ENCODE peak calls at places on chromosomes 1 and 21, in ten cellular contexts. Q is K562, T is tibial nerve, K is A549, I is SK-N-SH, G is transverse colon, C is HepG2, Y is stomach, D is sigmoid colon, F is suprapubic skin. M is an unnamed sample.

GRCh38 chr21:18499761-18500376 is 96.3 kb upstream of the TMPRSS15 start:
- DNase-seq in Q (peak), T (peak), K (no peak), I (peak), G (peak), C (peak), Y (peak), D (no peak), F (no peak), M (no peak)

GRCh38 chr1:165598676-165599059 is 32.4 kb upstream of the MGST3 start:
- DNase-seq in Q (no peak), T (no peak), K (no peak), I (no peak), G (no peak), C (no peak), Y (no peak), D (no peak), F (no peak), M (no peak)

GRCh38 chr1:93358293-93358692 is 12.6 kb downstream of the DR1 start:
- DNase-seq in Q (no peak), T (no peak), K (no peak), I (no peak), G (no peak), C (no peak), Y (no peak), D (no peak), F (no peak), M (no peak)

GRCh38 chr1:24949331-24949881 is 19.3 kb upstream of the RUNX3 start:
- DNase-seq in Q (peak), T (no peak), K (no peak), I (no peak), G (no peak), C (peak), Y (no peak), D (no peak), F (no peak), M (no peak)

GRCh38 chr1:184793967-184794366 is 39.3 kb upstream of the EDEM3 start:
- DNase-seq in Q (no peak), T (no peak), K (no peak), I (no peak), G (no peak), C (no peak), Y (no peak), D (no peak), F (no peak), M (no peak)

GRCh38 chr1:111748618-111749337 is 6.9 kb upstream of the DDX20 start:
- DNase-seq in Q (no peak), T (no peak), K (no peak), I (peak), G (no peak), C (no peak), Y (no peak), D (no peak), F (no peak), M (no peak)

GRCh38 chr1:78004719-78005346 is at the start of gene DNAJB4:
- DNase-seq in Q (peak), T (peak), K (peak), I (peak), G (peak), C (peak), Y (peak), D (peak), F (no peak), M (no peak)

GRCh38 chr1:18884419-18884717 is 18.0 kb downstream of the ALDH4A1 start:
- DNase-seq in Q (no peak), T (no peak), K (no peak), I (no peak), G (no peak), C (no peak), Y (no peak), D (no peak), F (no peak), M (no peak)

GRCh38 chr1:212586429-212587303 is 21.9 kb upstream of the ATF3 start:
- DNase-seq in Q (no peak), T (no peak), K (no peak), I (no peak), G (no peak), C (no peak), Y (no peak), D (no peak), F (no peak), M (no peak)

GRCh38 chr1:242877229-242877628 is 352.7 kb upstream of the PLD5 start:
- DNase-seq in Q (peak), T (no peak), K (no peak), I (no peak), G (no peak), C (no peak), Y (no peak), D (no peak), F (no peak), M (no peak)

GRCh38 chr1:40563266-40563665 is 31.8 kb downstream of the ZNF684 start:
- DNase-seq in Q (no peak), T (no peak), K (no peak), I (no peak), G (no peak), C (no peak), Y (no peak), D (no peak), F (no peak), M (no peak)

GRCh38 chr1:25003000-25003399 is 72.9 kb upstream of the RUNX3 start:
- DNase-seq in Q (no peak), T (no peak), K (no peak), I (no peak), G (no peak), C (no peak), Y (no peak), D (no peak), F (no peak), M (no peak)

GRCh38 chr1:36144413-36144812 is 4.9 kb downstream of the TRAPPC3 start:
- DNase-seq in Q (no peak), T (no peak), K (no peak), I (no peak), G (no peak), C (no peak), Y (no peak), D (no peak), F (no peak), M (no peak)

GRCh38 chr1:85502625-85503083 is 37.7 kb upstream of the DDAH1 start:
- DNase-seq in Q (peak), T (peak), K (peak), I (peak), G (peak), C (peak), Y (peak), D (peak), F (peak), M (no peak)

GRCh38 chr1:61434276-61434675 is 290.7 kb downstream of the TM2D1 start:
- DNase-seq in Q (no peak), T (no peak), K (no peak), I (no peak), G (no peak), C (no peak), Y (no peak), D (no peak), F (no peak), M (no peak)

GRCh38 chr1:211648336-211648735 is 27.1 kb downstream of the NEK2 start:
- DNase-seq in Q (peak), T (no peak), K (peak), I (no peak), G (peak), C (peak), Y (peak), D (no peak), F (no peak), M (no peak)

GRCh38 chr1:8122477-8123407 is 96.6 kb upstream of the ERRFI1 start:
- DNase-seq in Q (peak), T (no peak), K (no peak), I (no peak), G (no peak), C (no peak), Y (no peak), D (peak), F (no peak), M (no peak)

GRCh38 chr1:192794768-192795035 is 14.1 kb upstream of the RGS2 start:
- DNase-seq in Q (no peak), T (no peak), K (no peak), I (no peak), G (no peak), C (no peak), Y (no peak), D (no peak), F (no peak), M (no peak)

GRCh38 chr1:32247983-32248889 is 1.2 kb downstream of the FAM167B start:
- DNase-seq in Q (peak), T (peak), K (peak), I (peak), G (peak), C (peak), Y (peak), D (peak), F (peak), M (peak)

GRCh38 chr1:229087339-229087738 is 183.6 kb upstream of the RAB4A start:
- DNase-seq in Q (no peak), T (no peak), K (no peak), I (no peak), G (no peak), C (no peak), Y (no peak), D (no peak), F (no peak), M (no peak)

GRCh38 chr1:218494000-218494399 is 148.9 kb downstream of the TGFB2 start:
- DNase-seq in Q (no peak), T (no peak), K (no peak), I (no peak), G (no peak), C (no peak), Y (no peak), D (no peak), F (no peak), M (no peak)

DNA sequence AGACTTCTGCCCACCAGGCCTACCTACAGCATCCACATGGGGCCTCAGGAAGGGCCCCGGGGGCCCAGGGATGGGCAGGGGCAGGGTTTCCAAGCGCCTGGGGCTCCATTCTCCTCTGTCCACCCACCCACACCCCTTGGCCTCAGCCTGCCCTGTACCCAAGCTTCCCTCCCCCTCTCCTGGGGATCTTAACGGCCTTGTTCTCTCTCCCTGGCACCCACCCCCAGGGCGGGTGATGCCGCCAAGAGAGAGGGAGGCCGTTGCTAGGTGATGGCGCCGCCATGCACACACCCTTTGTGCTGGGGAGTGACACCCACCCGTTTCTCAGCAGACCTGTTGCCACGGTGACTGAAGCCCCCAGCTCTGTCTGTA is 7.5 kb downstream of the GPR37L1 start:
- DNase-seq in Q (no peak), T (no peak), K (no peak), I (peak), G (no peak), C (no peak), Y (no peak), D (peak), F (no peak), M (peak)
- TF ChIP-seq EP300 in Q (no peak), T (no peak), K (no peak), I (no peak), G (no peak), C (no peak), Y (no peak), D (no peak), F (no peak), M (no peak)

DNA sequence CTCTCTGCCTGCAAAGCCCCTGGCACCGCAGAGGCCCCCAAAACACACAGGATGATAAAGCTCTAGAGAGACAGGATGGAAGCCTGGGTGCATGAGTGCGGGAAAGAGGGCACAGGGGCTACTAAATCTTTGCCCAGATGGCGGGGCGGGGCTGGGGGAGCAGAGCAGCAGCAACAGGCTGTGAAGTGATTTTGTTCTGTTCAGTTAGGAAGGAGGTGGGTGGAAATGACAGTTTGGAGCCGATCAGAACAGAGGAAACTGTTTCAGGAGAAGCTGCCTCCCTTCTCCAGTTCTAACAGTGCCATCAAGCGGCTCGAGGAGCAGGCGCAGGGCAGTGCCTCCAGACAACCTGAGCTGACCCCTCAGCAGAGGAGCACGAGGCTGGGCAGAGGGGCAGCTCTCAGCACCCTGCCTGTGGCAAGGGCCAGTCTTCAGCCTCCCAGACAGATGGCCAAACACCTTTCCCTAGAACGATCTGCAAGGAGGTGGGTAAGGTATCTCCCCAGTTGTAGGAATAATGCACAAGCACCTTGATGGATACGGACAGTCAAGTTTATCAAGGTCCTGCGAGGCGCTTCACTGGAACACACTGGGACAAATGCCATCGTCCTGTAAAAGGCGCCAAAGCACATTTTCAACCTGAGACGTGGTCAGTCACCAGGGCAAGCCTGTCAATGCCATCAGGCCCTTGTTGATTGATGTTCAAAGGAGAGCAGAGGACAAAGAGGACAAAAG is 44.9 kb downstream of the TOMM20 start:
- DNase-seq in Q (peak), T (peak), K (peak), I (peak), G (peak), C (peak), Y (peak), D (peak), F (peak), M (peak)
- TF ChIP-seq EP300 in Q (peak), T (no peak), K (no peak), I (no peak), G (no peak), C (no peak), Y (peak), D (no peak), F (no peak), M (no peak)

GRCh38 chr21:41653944-41654625 is 112.8 kb downstream of the RIPK4 start:
- DNase-seq in Q (no peak), T (no peak), K (no peak), I (no peak), G (no peak), C (no peak), Y (no peak), D (no peak), F (no peak), M (no peak)
- TF ChIP-seq EP300 in Q (no peak), T (no peak), K (no peak), I (peak), G (no peak), C (no peak), Y (no peak), D (no peak), F (no peak), M (no peak)

DNA sequence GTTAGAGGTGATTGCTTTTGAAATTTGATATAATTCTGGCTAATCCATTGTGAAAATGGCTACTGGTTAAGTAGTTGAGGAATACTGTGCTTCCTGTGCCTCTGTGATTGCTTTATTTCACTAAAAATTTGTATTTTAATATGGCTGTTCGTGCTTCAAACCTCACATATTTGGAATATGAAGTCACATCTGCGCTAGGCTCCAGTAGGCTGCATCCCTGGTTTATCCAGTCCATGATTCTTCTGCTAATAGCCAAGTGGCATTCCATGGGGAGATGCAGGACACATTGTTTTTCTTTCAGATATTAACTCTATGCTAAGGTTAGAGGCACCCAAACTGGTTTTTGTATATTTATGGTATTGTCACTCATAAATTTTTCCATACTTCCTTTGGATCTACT is 25.9 kb downstream of the DNM3 start:
- DNase-seq in Q (no peak), T (no peak), K (no peak), I (no peak), G (no peak), C (no peak), Y (no peak), D (no peak), F (no peak), M (no peak)
- TF ChIP-seq EP300 in Q (no peak), T (no peak), K (no peak), I (no peak), G (no peak), C (no peak), Y (no peak), D (no peak), F (no peak), M (no peak)

DNA sequence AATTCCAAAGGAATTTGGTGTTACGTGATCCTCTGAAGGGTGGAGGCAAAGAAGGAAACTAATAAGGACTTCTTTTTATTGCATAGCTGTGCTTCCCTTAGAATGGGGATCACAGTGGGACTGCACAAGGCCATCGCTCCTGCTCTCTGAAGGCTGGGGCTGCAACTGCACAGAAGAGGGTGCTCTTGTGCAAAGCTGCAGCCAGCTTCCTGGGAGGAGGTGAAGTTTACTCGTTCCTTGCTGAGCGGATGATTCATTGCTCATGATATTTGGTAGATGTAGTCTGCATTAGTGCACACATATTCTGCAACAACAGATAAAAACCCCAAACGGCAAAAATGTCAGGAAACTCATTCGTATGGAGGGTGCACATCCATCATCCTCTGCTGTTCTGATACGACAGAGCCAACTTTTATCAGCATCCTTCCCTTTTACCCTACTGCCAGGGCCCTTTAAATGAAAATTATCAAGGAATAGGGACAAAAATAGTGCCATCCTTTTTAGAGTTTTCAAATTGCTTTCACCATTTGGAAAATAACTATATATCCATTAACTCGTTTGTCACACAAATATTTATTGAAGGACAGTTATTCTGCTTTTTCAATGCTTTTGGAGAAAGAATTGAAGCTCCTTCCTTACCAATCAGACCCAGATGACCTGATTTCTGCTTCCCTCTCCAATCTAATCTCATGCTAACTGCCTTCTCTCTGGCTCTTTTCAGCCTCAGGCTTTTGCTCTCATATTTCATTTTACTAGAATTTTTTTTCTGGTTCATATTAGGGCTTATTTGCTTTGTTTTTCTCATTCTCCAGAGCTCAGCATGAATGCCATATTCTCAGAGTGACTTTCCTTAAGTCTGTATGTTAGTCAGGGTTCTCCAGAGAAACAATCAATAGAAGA is 263.6 kb downstream of the DUSP10 start:
- DNase-seq in Q (peak), T (peak), K (peak), I (peak), G (peak), C (peak), Y (no peak), D (peak), F (peak), M (peak)
- TF ChIP-seq EP300 in Q (no peak), T (no peak), K (no peak), I (no peak), G (no peak), C (no peak), Y (no peak), D (no peak), F (no peak), M (no peak)

GRCh38 chr1:180631197-180631765 is 541 bp upstream of the XPR1 start:
- DNase-seq in Q (no peak), T (no peak), K (no peak), I (no peak), G (no peak), C (no peak), Y (no peak), D (no peak), F (no peak), M (peak)

GRCh38 chr1:180631766-180632325 is at the start of gene XPR1:
- DNase-seq in Q (peak), T (peak), K (peak), I (peak), G (peak), C (peak), Y (peak), D (peak), F (peak), M (peak)

GRCh38 chr1:180630408-180631196 is 1.2 kb upstream of the XPR1 start:
- DNase-seq in Q (no peak), T (no peak), K (no peak), I (no peak), G (no peak), C (no peak), Y (no peak), D (no peak), F (no peak), M (no peak)

GRCh38 chr1:180633092-180634045 is 1.5 kb downstream of the XPR1 start:
- DNase-seq in Q (peak), T (no peak), K (no peak), I (no peak), G (no peak), C (no peak), Y (no peak), D (no peak), F (no peak), M (no peak)

DNA sequence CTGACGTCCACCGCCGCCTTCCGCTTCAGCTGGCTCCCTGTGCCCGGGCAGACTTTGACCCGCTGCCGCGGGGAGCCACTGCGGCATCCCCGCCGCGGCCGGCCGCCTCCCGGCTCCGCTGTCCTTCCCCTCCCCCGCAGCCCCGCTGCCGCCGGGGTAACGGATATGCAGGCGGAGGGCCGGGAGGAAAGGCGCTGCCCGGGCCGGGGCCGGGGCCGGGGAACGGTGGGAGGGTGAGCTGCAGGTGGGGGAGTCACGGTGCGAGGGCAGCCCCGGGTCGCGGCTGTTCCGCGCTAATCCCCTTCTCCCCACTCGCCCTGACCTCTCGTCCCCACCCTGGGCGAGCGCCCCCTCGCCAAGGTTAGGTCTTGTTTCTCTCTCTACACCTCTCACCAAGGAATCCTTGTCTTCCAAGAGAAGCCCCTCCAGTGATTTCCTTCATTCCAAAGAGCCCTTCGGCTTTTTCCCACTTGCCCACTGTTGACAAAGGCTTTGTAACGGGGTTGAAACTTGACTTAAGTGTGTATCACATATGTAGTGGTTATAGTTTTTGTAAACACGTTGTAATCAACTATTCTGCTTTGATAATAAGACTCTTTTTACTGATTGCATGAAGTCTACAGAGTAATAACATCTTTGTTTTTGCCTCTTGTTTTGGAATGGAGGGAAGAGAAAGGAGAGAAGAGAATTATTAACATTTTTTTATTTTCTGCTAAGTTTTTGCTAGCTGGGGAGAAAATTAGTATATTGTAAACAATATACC is 685 bp downstream of the XPR1 start:
- DNase-seq in Q (peak), T (peak), K (peak), I (peak), G (peak), C (peak), Y (peak), D (peak), F (peak), M (peak)
- TF ChIP-seq EP300 in Q (no peak), T (no peak), K (no peak), I (peak), G (no peak), C (no peak), Y (no peak), D (no peak), F (no peak), M (no peak)

DNA sequence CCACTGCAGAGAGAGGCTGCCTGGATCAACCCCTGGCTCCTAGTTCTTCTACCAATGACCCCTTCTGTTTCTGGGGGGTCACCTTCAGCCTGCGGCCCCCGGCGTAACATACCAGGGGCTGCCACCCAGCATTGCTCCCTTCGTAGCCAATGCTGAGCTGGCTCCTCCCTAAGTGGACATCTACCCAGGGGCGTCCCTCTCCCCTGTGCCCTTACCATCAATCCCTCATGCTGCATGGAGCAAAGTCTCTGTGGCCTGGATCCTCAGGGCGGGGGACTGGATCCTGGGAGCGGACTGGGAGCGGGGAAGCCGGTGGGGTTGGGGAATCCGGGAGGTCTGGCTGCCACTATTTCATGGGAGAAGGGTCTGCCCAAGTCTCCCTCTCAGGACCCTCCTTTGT is 28.6 kb downstream of the TRIM67 start:
- DNase-seq in Q (no peak), T (no peak), K (no peak), I (no peak), G (no peak), C (no peak), Y (no peak), D (no peak), F (no peak), M (no peak)
- TF ChIP-seq EP300 in Q (no peak), T (no peak), K (no peak), I (no peak), G (no peak), C (no peak), Y (no peak), D (no peak), F (no peak), M (no peak)